ENCODE peak calls at places on chromosome 3, in eight cellular contexts. X is CD8-positive, alpha-beta memory T cell; Y is spleen; Z is hepatocyte; M is nucleus accumbens; W is GM13976; G is stomach; U is activated T-cell treated with anti-CD3 and anti-CD28 coated beads, Interleukin-2, amount 50 U/mL, for 72 hours. H is an unnamed sample.

GRCh38 chr3:169308654-169309325 is 354.7 kb downstream of the MECOM start:
- DNase-seq in W (no peak), Z (no peak), Y (no peak), U (no peak), M (no peak), G (no peak), X (no peak), H (no peak)

GRCh38 chr3:182970811-182971418 is 9.4 kb downstream of the DCUN1D1 start:
- DNase-seq in M (no peak), Z (peak), G (no peak), U (no peak), Y (no peak), X (no peak), W (no peak), H (no peak)

GRCh38 chr3:153163349-153164008 is 1.5 kb downstream of the RAP2B start:
- DNase-seq in G (no peak), M (no peak), Y (no peak), W (no peak), Z (peak), X (no peak), U (no peak), H (no peak)

GRCh38 chr3:121796970-121797369 is 37.9 kb downstream of the IQCB1 start:
- DNase-seq in U (no peak), M (no peak), W (no peak), Z (no peak), G (no peak), Y (no peak), X (no peak), H (no peak)

GRCh38 chr3:101703169-101703568 is 16.7 kb upstream of the RPL24 start:
- DNase-seq in U (no peak), Z (no peak), M (no peak), W (no peak), G (no peak), X (no peak), Y (no peak), H (no peak)

GRCh38 chr3:100400424-100400781 is 486 bp downstream of the TOMM70 start:
- DNase-seq in Z (peak), X (no peak), M (no peak), Y (no peak), W (peak), U (peak), G (no peak), H (no peak)

GRCh38 chr3:41075958-41076357 is 123.3 kb upstream of the CTNNB1 start:
- DNase-seq in Z (peak), U (no peak), W (no peak), X (no peak), Y (no peak), G (no peak), M (no peak), H (no peak)

GRCh38 chr3:167304077-167304476 is 76.0 kb downstream of the ZBBX start:
- DNase-seq in M (no peak), X (no peak), U (no peak), Y (no peak), G (no peak), W (no peak), Z (peak), H (no peak)

GRCh38 chr3:148631124-148631903 is 66.4 kb upstream of the AGTR1 start:
- DNase-seq in U (no peak), Y (no peak), W (no peak), X (no peak), G (no peak), M (no peak), Z (no peak), H (no peak)

GRCh38 chr3:69972672-69973071 is 26.9 kb upstream of the SAMMSON start:
- DNase-seq in G (no peak), X (no peak), M (no peak), W (no peak), Y (no peak), U (no peak), Z (no peak), H (no peak)

GRCh38 chr3:195154111-195154791 is 116.7 kb downstream of the XXYLT1 start:
- DNase-seq in Z (no peak), G (no peak), W (no peak), U (no peak), Y (no peak), M (no peak), X (no peak), H (no peak)